ENCODE peak calls at places on chromosomes 7 and 10, in nine cellular contexts. Y, L, Q, G, X, S, E, F and K are unnamed samples.

GRCh38 chr10:115514895-115515294 is 421.7 kb downstream of the ATRNL1 start:
- DNase-seq in Y (no peak), L (no peak), Q (no peak), G (no peak), X (no peak), S (no peak), E (no peak), F (no peak), K (no peak)

GRCh38 chr10:63094405-63094804 is 38.7 kb upstream of the NRBF2 start:
- DNase-seq in Y (no peak), L (no peak), Q (no peak), G (no peak), X (no peak), S (no peak), E (no peak), F (no peak), K (no peak)

GRCh38 chr7:117269895-117270294 is 53.0 kb downstream of the WNT2 start:
- DNase-seq in Y (no peak), L (no peak), Q (no peak), G (peak), X (no peak), S (no peak), E (no peak), F (no peak), K (peak)

GRCh38 chr7:101156866-101157589 is 2.8 kb downstream of the AP1S1 start:
- DNase-seq in Y (no peak), L (no peak), Q (no peak), G (no peak), X (no peak), S (no peak), E (no peak), F (no peak), K (no peak)

GRCh38 chr10:21572578-21572977 is 38.5 kb downstream of the MLLT10 start:
- DNase-seq in Y (peak), L (no peak), Q (no peak), G (no peak), X (peak), S (no peak), E (peak), F (no peak), K (peak)

GRCh38 chr10:79299397-79300370 is 47.6 kb upstream of the PPIF start:
- DNase-seq in Y (peak), L (no peak), Q (peak), G (no peak), X (no peak), S (no peak), E (no peak), F (no peak), K (peak)

GRCh38 chr7:148385009-148385682 is 205.4 kb upstream of the C7orf33 start:
- DNase-seq in Y (no peak), L (peak), Q (no peak), G (no peak), X (no peak), S (no peak), E (no peak), F (peak), K (no peak)

GRCh38 chr7:107180378-107180777 is 11.6 kb downstream of the HBP1 start:
- DNase-seq in Y (peak), L (no peak), Q (no peak), G (peak), X (no peak), S (no peak), E (no peak), F (no peak), K (peak)

GRCh38 chr10:63707254-63707910 is 186.2 kb downstream of the REEP3 start:
- DNase-seq in Y (peak), L (no peak), Q (peak), G (peak), X (peak), S (no peak), E (no peak), F (peak), K (peak)

GRCh38 chr7:122532406-122533269 is 166.3 kb downstream of the RNF133 start:
- DNase-seq in Y (no peak), L (no peak), Q (no peak), G (peak), X (no peak), S (no peak), E (no peak), F (no peak), K (peak)

GRCh38 chr7:3267928-3268690 is 32.9 kb upstream of the SDK1 start:
- DNase-seq in Y (no peak), L (no peak), Q (peak), G (no peak), X (no peak), S (no peak), E (no peak), F (no peak), K (peak)

GRCh38 chr7:5231811-5232484 is 41.9 kb downstream of the WIPI2 start:
- DNase-seq in Y (no peak), L (no peak), Q (no peak), G (no peak), X (no peak), S (no peak), E (no peak), F (no peak), K (no peak)
- TF ChIP-seq POLR2A in Y (no peak), L (no peak), Q (no peak), G (no peak), X (no peak), S (no peak), E (no peak), F (no peak), K (no peak)

DNA sequence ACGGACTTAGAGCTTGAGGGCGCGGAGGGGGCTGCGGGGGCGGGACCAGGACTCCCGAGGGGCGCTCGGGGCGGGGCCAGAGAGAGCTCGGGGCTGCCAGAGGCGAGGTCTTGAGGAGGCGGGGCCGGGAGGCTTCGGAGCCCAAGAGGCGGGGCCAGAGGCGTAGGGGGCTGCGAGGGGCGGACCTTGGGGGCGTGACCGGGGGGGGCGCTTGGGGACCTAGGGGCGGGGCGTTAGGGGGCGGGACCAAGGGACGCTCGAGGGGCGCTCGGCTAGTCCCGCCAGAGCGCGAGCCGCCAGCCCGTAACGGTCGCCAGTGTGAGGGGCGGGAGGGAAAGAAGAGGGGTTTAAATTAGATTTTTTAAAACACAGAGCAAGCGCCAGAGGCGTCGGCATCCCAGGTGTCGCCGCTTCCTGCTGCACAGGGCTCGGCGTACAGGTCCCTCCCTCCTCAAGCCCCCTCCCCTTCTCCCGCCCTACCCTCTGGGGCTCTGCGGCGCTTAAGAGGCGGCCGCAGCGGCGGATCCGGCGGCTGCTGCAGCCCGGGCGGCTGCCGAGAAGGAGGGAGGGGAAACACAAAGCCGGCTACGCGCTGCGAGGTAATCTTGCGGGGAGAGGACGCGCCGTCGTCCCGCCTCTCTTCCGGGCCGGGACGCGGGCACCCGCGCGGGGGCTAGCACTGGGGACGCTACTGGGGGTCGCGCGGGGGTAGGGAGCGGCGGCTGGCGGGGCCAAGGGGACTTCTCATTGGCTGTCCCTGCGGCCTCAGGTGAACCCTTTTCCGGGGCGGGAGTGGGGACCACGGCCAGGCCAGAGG is at the start of gene ADD3:
- DNase-seq in Y (peak), L (no peak), Q (peak), G (peak), X (peak), S (peak), E (peak), F (peak), K (peak)
- TF ChIP-seq POLR2A in Y (peak), L (peak), Q (peak), G (peak), X (peak), S (peak), E (peak), F (peak), K (peak)

GRCh38 chr10:119896061-119896655 is 3.6 kb downstream of the SEC23IP start:
- DNase-seq in Y (no peak), L (no peak), Q (no peak), G (no peak), X (peak), S (no peak), E (no peak), F (peak), K (peak)

GRCh38 chr10:119896937-119897336 is 4.4 kb downstream of the SEC23IP start:
- DNase-seq in Y (peak), L (peak), Q (no peak), G (no peak), X (peak), S (no peak), E (no peak), F (peak), K (no peak)

GRCh38 chr10:119893845-119894427 is 1.4 kb downstream of the SEC23IP start:
- DNase-seq in Y (no peak), L (no peak), Q (no peak), G (no peak), X (no peak), S (no peak), E (no peak), F (no peak), K (no peak)

GRCh38 chr10:119897366-119897765 is 4.8 kb downstream of the SEC23IP start:
- DNase-seq in Y (no peak), L (no peak), Q (no peak), G (no peak), X (no peak), S (no peak), E (no peak), F (no peak), K (no peak)

DNA sequence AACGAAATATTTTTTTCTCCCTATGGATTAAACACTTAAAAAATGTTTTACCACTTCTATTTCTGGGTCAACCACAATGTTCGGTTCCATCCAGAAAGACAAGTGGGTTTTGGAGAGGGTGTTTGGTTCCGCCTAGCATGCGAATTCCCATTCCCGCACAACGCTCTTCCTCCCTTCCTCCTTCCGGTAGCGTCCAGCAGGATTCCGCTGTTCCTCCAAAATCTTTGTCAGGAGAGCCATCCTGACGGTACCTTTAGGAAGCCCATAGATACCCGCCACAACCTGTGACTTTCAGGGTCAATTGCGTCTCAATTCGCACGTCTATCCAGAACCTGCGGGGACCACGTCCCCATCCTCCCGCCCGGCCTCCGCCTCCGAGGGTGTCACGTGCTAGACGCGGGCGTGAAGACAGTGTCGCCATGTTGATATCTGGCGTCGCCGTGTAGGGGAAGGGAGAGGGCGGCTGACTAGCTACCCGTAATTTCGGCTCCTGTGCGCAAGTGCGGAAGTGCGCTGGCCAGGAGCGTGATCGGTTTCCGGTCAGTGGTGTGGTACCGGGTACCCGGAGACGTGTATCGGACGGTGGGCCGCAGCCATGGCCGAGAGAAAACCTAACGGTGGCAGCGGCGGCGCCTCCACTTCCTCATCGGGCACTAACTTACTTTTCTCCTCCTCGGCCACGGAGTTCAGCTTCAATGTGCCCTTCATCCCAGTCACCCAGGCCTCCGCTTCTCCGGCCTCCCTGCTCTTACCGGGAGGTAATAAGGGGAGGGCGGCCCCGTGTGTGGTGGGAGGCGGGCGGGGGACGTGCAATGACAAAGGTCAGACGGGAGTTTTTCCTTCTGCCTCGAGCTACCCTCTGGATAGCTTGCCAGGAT is at the start of gene SEC23IP:
- DNase-seq in Y (peak), L (peak), Q (peak), G (peak), X (peak), S (peak), E (peak), F (peak), K (peak)
- TF ChIP-seq POLR2A in Y (peak), L (peak), Q (peak), G (peak), X (peak), S (peak), E (peak), F (peak), K (peak)

DNA sequence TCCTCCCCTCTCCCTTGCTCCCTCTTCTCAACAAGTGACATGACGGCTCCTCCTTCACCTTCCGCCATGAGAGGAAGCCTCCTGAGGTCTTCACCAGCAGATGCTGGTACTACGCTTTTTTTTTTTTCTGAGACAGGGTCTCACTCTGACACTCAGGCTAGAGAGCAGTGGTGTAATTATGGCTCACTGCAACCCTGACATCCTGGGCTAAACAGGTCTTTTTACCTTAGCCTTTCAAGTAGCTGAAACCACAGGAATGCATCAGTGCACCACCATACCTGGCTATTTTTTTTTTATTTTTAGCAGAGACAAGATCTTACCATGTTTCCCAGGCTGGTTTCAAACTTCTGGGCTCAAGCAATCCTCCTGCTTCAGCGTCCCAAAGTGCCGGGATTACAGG is 43.6 kb downstream of the MDH2 start:
- DNase-seq in Y (no peak), L (no peak), Q (no peak), G (no peak), X (no peak), S (no peak), E (no peak), F (no peak), K (no peak)
- TF ChIP-seq POLR2A in Y (no peak), L (no peak), Q (no peak), G (no peak), X (no peak), S (no peak), E (no peak), F (no peak), K (no peak)

GRCh38 chr7:30349170-30349569 is 64.8 kb downstream of the ZNRF2 start:
- DNase-seq in Y (no peak), L (no peak), Q (no peak), G (no peak), X (no peak), S (no peak), E (no peak), F (no peak), K (no peak)

GRCh38 chr7:30351274-30351673 is 66.9 kb downstream of the ZNRF2 start:
- DNase-seq in Y (no peak), L (no peak), Q (no peak), G (no peak), X (no peak), S (no peak), E (no peak), F (no peak), K (no peak)

GRCh38 chr7:30349816-30350215 is 65.4 kb downstream of the ZNRF2 start:
- DNase-seq in Y (no peak), L (no peak), Q (no peak), G (no peak), X (no peak), S (no peak), E (no peak), F (no peak), K (no peak)

GRCh38 chr7:30347226-30348082 is 63.1 kb downstream of the ZNRF2 start:
- DNase-seq in Y (no peak), L (no peak), Q (no peak), G (no peak), X (no peak), S (no peak), E (no peak), F (no peak), K (peak)

DNA sequence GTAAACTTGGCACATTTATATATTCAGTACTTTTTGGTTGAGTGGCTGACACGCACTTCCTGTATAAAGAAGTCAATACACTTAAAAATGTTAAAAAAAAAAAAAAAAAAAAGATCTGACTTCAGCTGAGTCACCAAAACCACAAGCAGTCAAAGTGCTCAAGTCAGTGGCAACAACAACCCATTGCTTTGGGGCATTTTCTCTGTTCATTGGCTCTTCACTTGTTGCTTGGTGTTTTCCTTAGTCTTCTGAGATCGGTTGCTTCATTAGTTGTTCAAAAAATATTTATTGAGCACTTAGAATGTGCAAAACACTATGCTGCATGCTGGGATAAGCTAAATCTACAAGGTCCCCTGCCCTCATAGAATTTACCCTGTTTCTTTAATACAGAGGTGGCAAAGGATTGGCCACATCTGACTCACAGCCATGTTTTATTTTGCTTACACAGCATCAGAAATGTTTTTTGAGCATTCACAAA is 63.7 kb downstream of the ZNRF2 start:
- DNase-seq in Y (no peak), L (no peak), Q (peak), G (peak), X (no peak), S (no peak), E (no peak), F (no peak), K (peak)
- TF ChIP-seq POLR2A in Y (no peak), L (no peak), Q (no peak), G (no peak), X (no peak), S (no peak), E (no peak), F (no peak), K (no peak)

GRCh38 chr10:127314797-127315196 is 118.4 kb upstream of the INSYN2A start:
- DNase-seq in Y (no peak), L (no peak), Q (no peak), G (no peak), X (no peak), S (no peak), E (no peak), F (no peak), K (no peak)
- TF ChIP-seq POLR2A in Y (no peak), L (no peak), Q (no peak), G (no peak), X (no peak), S (no peak), E (no peak), F (no peak), K (no peak)

GRCh38 chr7:28953628-28954027 is 4.5 kb downstream of the TRIL start:
- DNase-seq in Y (no peak), L (peak), Q (no peak), G (peak), X (no peak), S (no peak), E (no peak), F (no peak), K (peak)
- TF ChIP-seq POLR2A in Y (no peak), L (no peak), Q (no peak), G (no peak), X (no peak), S (no peak), E (no peak), F (no peak), K (no peak)

GRCh38 chr7:26398436-26399308 is 107.0 kb downstream of the SNX10 start:
- DNase-seq in Y (peak), L (no peak), Q (peak), G (peak), X (peak), S (no peak), E (peak), F (peak), K (peak)
- TF ChIP-seq POLR2A in Y (peak), L (no peak), Q (no peak), G (peak), X (peak), S (peak), E (no peak), F (peak), K (no peak)

GRCh38 chr7:76294344-76295024 is 8.0 kb upstream of the HSPB1 start:
- DNase-seq in Y (peak), L (peak), Q (peak), G (peak), X (peak), S (no peak), E (peak), F (peak), K (peak)

GRCh38 chr7:76300210-76300731 is 2.2 kb upstream of the HSPB1 start:
- DNase-seq in Y (no peak), L (no peak), Q (no peak), G (peak), X (peak), S (no peak), E (peak), F (peak), K (peak)

GRCh38 chr7:76293407-76293901 is 9.0 kb upstream of the HSPB1 start:
- DNase-seq in Y (no peak), L (no peak), Q (no peak), G (peak), X (no peak), S (no peak), E (peak), F (peak), K (no peak)

GRCh38 chr7:76301000-76301399 is 1.5 kb upstream of the HSPB1 start:
- DNase-seq in Y (no peak), L (no peak), Q (no peak), G (no peak), X (no peak), S (no peak), E (no peak), F (no peak), K (no peak)

DNA sequence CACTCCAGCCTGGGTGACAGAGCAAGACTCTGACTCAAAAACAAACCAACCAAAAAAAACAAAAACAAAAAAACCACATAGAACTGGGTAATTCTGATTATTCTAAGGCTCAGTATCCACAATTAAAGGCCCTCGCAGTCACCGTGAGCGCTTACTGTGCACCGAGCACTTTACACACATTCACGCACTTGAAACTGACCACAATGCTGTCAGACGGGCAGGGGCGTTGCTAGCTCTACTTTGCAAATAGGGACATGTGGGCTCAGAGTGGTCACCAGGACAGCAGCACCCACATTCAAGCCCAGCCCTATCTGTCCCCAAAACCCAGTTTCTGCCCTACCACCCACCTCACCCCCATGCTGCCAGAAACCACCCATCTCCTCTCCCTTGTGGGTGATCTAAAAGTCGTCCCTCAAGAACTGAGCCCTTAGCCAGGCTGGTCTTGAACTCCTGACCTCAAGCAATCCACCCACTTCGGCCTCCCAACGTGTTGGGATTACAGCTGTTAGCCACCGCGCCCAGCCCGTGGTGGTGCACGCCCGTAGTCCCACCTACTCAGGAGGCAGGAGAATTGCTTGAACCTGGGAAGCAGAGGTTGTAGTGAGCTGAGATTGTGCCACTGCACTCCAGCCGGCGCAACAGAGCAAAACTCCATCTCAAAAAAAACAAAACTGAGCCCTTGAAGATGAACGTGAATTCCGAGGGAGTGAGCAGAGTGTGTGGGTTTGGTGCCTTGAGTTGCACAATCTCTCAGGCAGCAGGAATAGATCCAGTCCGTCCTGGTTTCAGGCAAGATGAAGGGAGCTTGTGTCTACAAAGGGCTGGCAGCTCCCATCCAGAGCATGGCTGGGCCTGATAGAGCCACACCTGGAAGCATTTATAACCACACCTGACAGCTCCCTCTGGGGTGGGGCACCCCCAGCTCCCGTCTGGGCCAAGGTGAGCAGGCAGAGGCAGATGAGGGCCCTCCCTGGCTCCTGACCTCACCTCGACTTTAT is 5.4 kb upstream of the HSPB1 start:
- DNase-seq in Y (peak), L (peak), Q (no peak), G (no peak), X (peak), S (no peak), E (peak), F (peak), K (peak)
- TF ChIP-seq POLR2A in Y (no peak), L (peak), Q (no peak), G (no peak), X (peak), S (no peak), E (no peak), F (peak), K (no peak)